ENCODE peak calls at places on chromosomes 2 and 18, in six cellular contexts. Z is chondrocyte, I is fibroblast of lung, G is dorsolateral prefrontal cortex, T is OCI-LY7, X is cardiac muscle cell. V is an unnamed sample.

GRCh38 chr2:187233811-187234210 is 214.2 kb downstream of the CALCRL start:
- DNase-seq in Z (no peak), I (no peak), G (no peak), T (no peak), X (peak; percentile 10), V (no peak)

GRCh38 chr2:235343156-235343774 is 150.6 kb upstream of the AGAP1 start:
- DNase-seq in Z (no peak), I (no peak), G (no peak), T (no peak), X (no peak), V (no peak)

GRCh38 chr2:187358531-187358930 is 89.5 kb downstream of the CALCRL start:
- DNase-seq in Z (no peak), I (no peak), G (no peak), T (no peak), X (peak; percentile 50), V (no peak)

GRCh38 chr2:9813312-9814128 is 29.8 kb upstream of the TAF1B start:
- DNase-seq in Z (peak; percentile 77), I (peak; percentile 63), G (peak; percentile 64), T (peak; percentile 70), X (peak; percentile 74), V (peak; percentile 89)

GRCh38 chr18:49628993-49629795 is 67.3 kb downstream of the LIPG start:
- DNase-seq in Z (no peak), I (peak; percentile 42), G (peak; percentile 41), T (no peak), X (no peak), V (no peak)

GRCh38 chr2:9002313-9002636 is 1.2 kb downstream of the MBOAT2 start:
- DNase-seq in Z (no peak), I (peak; percentile 12), G (no peak), T (no peak), X (no peak), V (no peak)

GRCh38 chr18:73340135-73340934 is 472.5 kb upstream of the NETO1 start:
- DNase-seq in Z (no peak), I (peak; percentile 17), G (no peak), T (no peak), X (no peak), V (no peak)

GRCh38 chr2:104584393-104584792 is 269.5 kb upstream of the POU3F3 start:
- DNase-seq in Z (no peak), I (no peak), G (no peak), T (no peak), X (no peak), V (no peak)

GRCh38 chr2:12685145-12685544 is 31.6 kb upstream of the TRIB2 start:
- DNase-seq in Z (no peak), I (peak; percentile 69), G (no peak), T (no peak), X (peak; percentile 78), V (no peak)

GRCh38 chr2:146128216-146128615 is 1608.3 kb upstream of the ZEB2 start:
- DNase-seq in Z (no peak), I (no peak), G (no peak), T (no peak), X (no peak), V (no peak)

GRCh38 chr18:27135504-27136207 is 49.5 kb downstream of the CHST9 start:
- DNase-seq in Z (no peak), I (no peak), G (no peak), T (no peak), X (no peak), V (no peak)

GRCh38 chr18:32289480-32290075 is 99.7 kb downstream of the MEP1B start:
- DNase-seq in Z (no peak), I (peak; percentile 82), G (no peak), T (peak; percentile 36), X (peak; percentile 84), V (peak; percentile 53)

GRCh38 chr2:124325667-124326425 is 300.8 kb downstream of the CNTNAP5 start:
- DNase-seq in Z (no peak), I (no peak), G (no peak), T (no peak), X (peak; percentile 22), V (no peak)
- TF ChIP-seq CTCF in Z (peak; percentile 44), I (no peak), G (no peak), T (peak; percentile 59), X (peak; percentile 42), V (no peak)

DNA sequence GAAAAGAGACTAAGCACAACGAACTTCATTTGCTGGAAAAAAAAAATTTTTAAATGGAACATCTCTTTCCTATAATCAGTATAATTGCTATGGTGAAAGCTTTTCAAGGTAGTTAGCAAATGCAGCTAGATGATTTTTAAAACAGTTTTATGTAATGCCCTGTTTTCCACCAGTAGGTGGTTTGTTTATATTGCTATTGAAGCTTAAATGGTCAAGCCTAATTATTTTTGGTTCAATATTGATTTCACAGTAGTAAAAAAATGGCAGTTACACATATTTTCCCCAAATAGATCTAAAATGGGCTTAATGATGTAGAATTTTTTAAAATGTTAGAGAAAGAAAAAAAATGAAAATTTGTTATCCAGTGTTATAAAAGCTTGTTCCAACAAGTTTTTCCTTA is 70.2 kb downstream of the CDH19 start:
- DNase-seq in Z (no peak), I (no peak), G (no peak), T (no peak), X (no peak), V (no peak)
- TF ChIP-seq CTCF in Z (peak; percentile 49), I (no peak), G (peak; percentile 25), T (no peak), X (no peak), V (no peak)

DNA sequence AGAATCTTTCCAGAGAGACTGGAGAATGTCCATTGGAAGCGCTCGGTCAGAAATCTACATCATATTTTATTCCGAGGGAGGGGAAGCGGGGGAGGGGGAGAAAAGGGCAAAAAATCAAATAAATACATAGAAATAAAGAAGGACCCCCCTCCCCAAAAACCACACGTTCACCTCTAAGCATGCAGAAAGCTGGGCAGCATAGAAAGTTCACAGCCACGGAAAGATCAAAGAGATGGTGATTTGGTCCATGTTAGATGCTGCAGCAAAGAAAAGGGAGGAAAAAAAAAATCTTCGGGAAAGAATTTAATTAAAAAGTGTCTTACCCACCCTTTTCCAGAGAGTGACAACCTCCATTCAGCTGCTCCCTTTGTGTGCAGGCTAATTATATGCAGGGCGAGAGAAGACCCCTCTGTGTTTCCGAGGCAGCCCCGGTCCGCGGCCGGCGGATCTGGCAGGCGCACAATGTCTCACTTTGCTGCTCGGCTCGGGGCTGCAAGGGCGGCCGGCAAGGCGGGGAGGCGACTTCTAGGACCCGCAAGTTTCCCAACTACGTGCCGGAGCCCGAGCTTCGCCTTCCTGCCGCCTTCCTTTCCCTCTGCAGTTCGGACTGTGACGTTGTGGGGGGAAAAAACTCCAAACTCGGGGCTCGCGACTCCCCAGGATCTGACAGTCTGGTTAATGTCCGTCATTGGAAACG is 579 bp downstream of the LRRTM1 start:
- DNase-seq in Z (no peak), I (no peak), G (peak; percentile 37), T (no peak), X (no peak), V (peak; percentile 30)
- TF ChIP-seq CTCF in Z (no peak), I (no peak), G (no peak), T (no peak), X (no peak), V (no peak)

GRCh38 chr2:238302751-238303150 is 14.3 kb upstream of the PER2 start:
- DNase-seq in Z (peak; percentile 76), I (no peak), G (peak; percentile 23), T (no peak), X (no peak), V (no peak)
- TF ChIP-seq CTCF in Z (no peak), I (no peak), G (no peak), T (no peak), X (no peak), V (no peak)

DNA sequence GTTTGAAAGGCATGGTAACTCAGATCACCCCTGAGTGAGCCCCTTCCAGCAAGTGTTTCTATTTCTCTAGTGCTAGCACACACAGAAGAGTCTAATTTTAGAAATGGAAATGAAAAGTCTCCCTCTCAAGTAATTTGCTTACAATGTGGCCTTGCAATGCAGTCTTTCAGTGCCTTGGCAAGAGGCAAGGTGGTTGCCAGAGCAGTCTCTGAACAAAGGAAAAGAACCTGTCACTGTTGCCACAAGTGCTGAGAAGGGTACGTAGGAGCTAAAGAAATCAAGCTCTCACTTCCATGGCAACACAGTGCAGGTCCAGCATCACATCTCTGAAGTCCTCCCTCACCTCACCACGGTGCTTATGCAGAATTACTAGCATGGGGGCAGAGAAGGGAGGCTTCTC is 164.6 kb downstream of the CCDC85A start:
- DNase-seq in Z (no peak), I (no peak), G (no peak), T (no peak), X (no peak), V (no peak)
- TF ChIP-seq CTCF in Z (no peak), I (no peak), G (no peak), T (no peak), X (no peak), V (no peak)

DNA sequence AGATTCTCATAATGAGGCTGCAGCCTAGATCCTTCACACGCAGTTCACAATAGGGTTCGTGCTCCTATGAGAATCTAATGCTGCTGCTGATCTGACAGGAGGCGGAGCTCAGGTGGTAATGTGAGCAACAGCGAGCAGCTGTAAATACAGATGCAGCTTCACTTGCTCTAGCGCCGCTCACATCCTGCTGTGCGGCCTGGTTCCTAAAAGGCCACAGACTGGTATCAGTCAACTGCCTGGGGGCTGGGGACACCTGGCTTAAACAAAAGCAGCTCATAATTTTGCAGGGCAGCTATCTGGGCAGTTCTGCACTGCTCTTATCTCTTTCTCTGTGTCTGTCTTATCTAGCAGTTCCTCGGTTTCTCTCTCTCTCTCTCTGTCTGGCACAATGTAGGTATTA is 20.4 kb upstream of the CD226 start:
- DNase-seq in Z (no peak), I (no peak), G (no peak), T (no peak), X (no peak), V (no peak)
- TF ChIP-seq CTCF in Z (no peak), I (no peak), G (no peak), T (no peak), X (no peak), V (no peak)

DNA sequence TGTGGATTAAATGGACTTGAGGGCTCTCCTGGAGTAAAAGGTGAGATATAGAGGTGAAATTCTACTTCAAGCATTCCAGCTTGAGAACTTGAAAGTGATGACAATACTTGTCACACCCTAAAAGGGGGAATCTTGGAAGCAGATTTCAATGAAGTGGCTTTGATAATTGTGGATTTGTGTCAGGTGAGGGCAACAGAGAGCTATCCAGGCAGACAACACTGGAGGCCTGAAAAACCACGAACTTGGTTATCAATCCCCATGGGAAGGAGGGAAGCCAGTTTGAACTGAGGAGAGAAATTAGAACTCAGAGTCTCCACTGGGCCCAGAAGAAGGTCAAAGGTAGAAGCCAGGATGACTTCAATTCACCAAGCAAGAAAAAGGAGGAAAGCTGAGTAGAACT is 263.9 kb downstream of the FIGN start:
- DNase-seq in Z (no peak), I (peak; percentile 30), G (no peak), T (no peak), X (peak; percentile 56), V (no peak)
- TF ChIP-seq CTCF in Z (peak; percentile 76), I (peak; percentile 18), G (peak; percentile 49), T (no peak), X (peak; percentile 36), V (no peak)

GRCh38 chr18:46481847-46482245 is 175.2 kb downstream of the LOXHD1 start:
- DNase-seq in Z (no peak), I (peak; percentile 11), G (no peak), T (no peak), X (peak; percentile 39), V (no peak)

GRCh38 chr18:46488472-46489213 is 168.4 kb downstream of the LOXHD1 start:
- DNase-seq in Z (no peak), I (no peak), G (no peak), T (no peak), X (no peak), V (no peak)

GRCh38 chr18:46484971-46485370 is 172.0 kb downstream of the LOXHD1 start:
- DNase-seq in Z (no peak), I (no peak), G (no peak), T (no peak), X (no peak), V (no peak)

GRCh38 chr18:46482831-46483230 is 174.2 kb downstream of the LOXHD1 start:
- DNase-seq in Z (no peak), I (no peak), G (no peak), T (no peak), X (no peak), V (no peak)

GRCh38 chr18:46485675-46486200 is 171.3 kb downstream of the LOXHD1 start:
- DNase-seq in Z (no peak), I (no peak), G (no peak), T (no peak), X (no peak), V (no peak)
- TF ChIP-seq CTCF in Z (no peak), I (no peak), G (no peak), T (no peak), X (no peak), V (no peak)